ENCODE peak calls at places on chromosomes 4 and X, in five cellular contexts. X, L, D, S and Y are unnamed samples.

GRCh38 chr4:11514780-11515432 is 86.2 kb upstream of the HS3ST1 start:
- DNase-seq in X (no peak), L (no peak), D (no peak), S (no peak), Y (no peak)

GRCh38 chrX:40106677-40107290 is 9.0 kb upstream of the BCOR start:
- DNase-seq in X (no peak), L (no peak), D (no peak), S (no peak), Y (no peak)

GRCh38 chrX:148035371-148035770 is 54.2 kb downstream of the FMR1NB start:
- DNase-seq in X (no peak), L (no peak), D (no peak), S (no peak), Y (no peak)

GRCh38 chr4:1403177-1403583 is 3.1 kb downstream of the NKX1-1 start:
- DNase-seq in X (no peak), L (no peak), D (no peak), S (no peak), Y (no peak)

GRCh38 chrX:154918060-154918483 is 31.9 kb downstream of the F8A1 start:
- DNase-seq in X (no peak), L (peak; percentile 42), D (peak; percentile 28), S (peak; percentile 73), Y (no peak)

GRCh38 chrX:30023451-30023850 is 191.9 kb upstream of the MAGEB2 start:
- DNase-seq in X (no peak), L (no peak), D (no peak), S (no peak), Y (no peak)

GRCh38 chrX:14591976-14592375 is 62.6 kb downstream of the GLRA2 start:
- DNase-seq in X (no peak), L (no peak), D (no peak), S (no peak), Y (no peak)

GRCh38 chrX:140057001-140057411 is 91.7 kb upstream of the CXorf66 start:
- DNase-seq in X (peak; percentile 15), L (peak; percentile 72), D (peak; percentile 72), S (peak; percentile 66), Y (peak; percentile 83)

GRCh38 chr4:55608591-55608990 is 16.5 kb upstream of the PDCL2 start:
- DNase-seq in X (no peak), L (no peak), D (no peak), S (no peak), Y (no peak)

GRCh38 chrX:10199212-10199611 is 42.4 kb downstream of the CLCN4 start:
- DNase-seq in X (no peak), L (peak; percentile 54), D (no peak), S (no peak), Y (peak; percentile 86)